ENCODE peak calls at places on chromosomes 13 and 19, in eight cellular contexts. U is NB4, S is AG10803, A is lower leg skin, Y is kidney, Q is heart left ventricle, X is body of pancreas, N is fibroblast of lung. F is an unnamed sample.

GRCh38 chr13:48161530-48162179 is 66.8 kb upstream of the MED4 start:
- DNase-seq in U (peak; percentile 95), S (no peak), A (peak; percentile 64), Y (no peak), Q (peak; percentile 68), X (peak; percentile 9), N (no peak), F (no peak)

GRCh38 chr13:111202745-111203144 is 87.6 kb downstream of the ARHGEF7 start:
- DNase-seq in U (peak; percentile 54), S (peak; percentile 71), A (no peak), Y (no peak), Q (no peak), X (no peak), N (peak; percentile 82), F (no peak)

GRCh38 chr19:42081584-42082258 is 5.8 kb downstream of the ZNF574 start:
- DNase-seq in U (peak; percentile 45), S (peak; percentile 64), A (no peak), Y (no peak), Q (no peak), X (peak; percentile 36), N (peak; percentile 52), F (no peak)

GRCh38 chr13:27270594-27271520 is at the start of gene RASL11A:
- DNase-seq in U (peak; percentile 91), S (peak; percentile 82), A (peak; percentile 69), Y (peak; percentile 97), Q (peak; percentile 92), X (peak; percentile 90), N (peak; percentile 94), F (peak; percentile 85)

GRCh38 chr13:83880275-83881027 is 1.8 kb downstream of the SLITRK1 start:
- DNase-seq in U (no peak), S (no peak), A (no peak), Y (no peak), Q (no peak), X (peak; percentile 24), N (no peak), F (no peak)

GRCh38 chr13:44365899-44366298 is 7.7 kb upstream of the SERP2 start:
- DNase-seq in U (no peak), S (no peak), A (no peak), Y (no peak), Q (no peak), X (no peak), N (no peak), F (no peak)

GRCh38 chr19:55683449-55684261 is 8.6 kb downstream of the EPN1 start:
- DNase-seq in U (no peak), S (no peak), A (no peak), Y (peak; percentile 73), Q (no peak), X (peak; percentile 89), N (no peak), F (no peak)

GRCh38 chr13:60562081-60562764 is 165.2 kb downstream of the TDRD3 start:
- DNase-seq in U (no peak), S (peak; percentile 24), A (no peak), Y (no peak), Q (no peak), X (no peak), N (no peak), F (no peak)

GRCh38 chr13:50654341-50654740 is 189.2 kb downstream of the DLEU7 start:
- DNase-seq in U (no peak), S (no peak), A (no peak), Y (no peak), Q (no peak), X (no peak), N (no peak), F (no peak)

GRCh38 chr13:30526612-30527217 is 61.0 kb upstream of the HMGB1 start:
- DNase-seq in U (no peak), S (peak; percentile 12), A (no peak), Y (peak; percentile 73), Q (peak; percentile 39), X (no peak), N (peak; percentile 16), F (no peak)

GRCh38 chr13:111114362-111115050 is 604 bp upstream of the ARHGEF7 start:
- DNase-seq in U (no peak), S (peak; percentile 49), A (peak; percentile 40), Y (no peak), Q (peak; percentile 61), X (peak; percentile 40), N (peak; percentile 36), F (no peak)

GRCh38 chr19:9061879-9062278 is 25.0 kb upstream of the OR1M1 start:
- DNase-seq in U (no peak), S (no peak), A (no peak), Y (no peak), Q (no peak), X (no peak), N (no peak), F (no peak)

GRCh38 chr13:112333756-112334543 is 42.2 kb upstream of the SPACA7 start:
- DNase-seq in U (peak; percentile 41), S (no peak), A (no peak), Y (peak; percentile 25), Q (no peak), X (no peak), N (no peak), F (no peak)

GRCh38 chr19:45769821-45770191 is 754 bp upstream of the SIX5 start:
- DNase-seq in U (no peak), S (peak; percentile 54), A (peak; percentile 63), Y (peak; percentile 89), Q (peak; percentile 66), X (no peak), N (no peak), F (no peak)

GRCh38 chr13:100394005-100394695 is 194.4 kb downstream of the GGACT start:
- DNase-seq in U (no peak), S (peak; percentile 91), A (no peak), Y (no peak), Q (no peak), X (no peak), N (peak; percentile 88), F (no peak)

GRCh38 chr13:111322001-111322915 is 1.8 kb downstream of the TEX29 start:
- DNase-seq in U (no peak), S (no peak), A (no peak), Y (peak; percentile 62), Q (no peak), X (no peak), N (no peak), F (no peak)

GRCh38 chr19:41009700-41010235 is 18.7 kb downstream of the CYP2B6 start:
- DNase-seq in U (no peak), S (no peak), A (no peak), Y (no peak), Q (no peak), X (no peak), N (no peak), F (no peak)

GRCh38 chr13:23903906-23904280 is 6.6 kb upstream of the C1QTNF9B start:
- DNase-seq in U (no peak), S (no peak), A (no peak), Y (no peak), Q (no peak), X (no peak), N (no peak), F (no peak)

GRCh38 chr19:41928221-41928683 is at the start of gene ERFL:
- DNase-seq in U (peak; percentile 28), S (no peak), A (no peak), Y (no peak), Q (no peak), X (no peak), N (no peak), F (no peak)

DNA sequence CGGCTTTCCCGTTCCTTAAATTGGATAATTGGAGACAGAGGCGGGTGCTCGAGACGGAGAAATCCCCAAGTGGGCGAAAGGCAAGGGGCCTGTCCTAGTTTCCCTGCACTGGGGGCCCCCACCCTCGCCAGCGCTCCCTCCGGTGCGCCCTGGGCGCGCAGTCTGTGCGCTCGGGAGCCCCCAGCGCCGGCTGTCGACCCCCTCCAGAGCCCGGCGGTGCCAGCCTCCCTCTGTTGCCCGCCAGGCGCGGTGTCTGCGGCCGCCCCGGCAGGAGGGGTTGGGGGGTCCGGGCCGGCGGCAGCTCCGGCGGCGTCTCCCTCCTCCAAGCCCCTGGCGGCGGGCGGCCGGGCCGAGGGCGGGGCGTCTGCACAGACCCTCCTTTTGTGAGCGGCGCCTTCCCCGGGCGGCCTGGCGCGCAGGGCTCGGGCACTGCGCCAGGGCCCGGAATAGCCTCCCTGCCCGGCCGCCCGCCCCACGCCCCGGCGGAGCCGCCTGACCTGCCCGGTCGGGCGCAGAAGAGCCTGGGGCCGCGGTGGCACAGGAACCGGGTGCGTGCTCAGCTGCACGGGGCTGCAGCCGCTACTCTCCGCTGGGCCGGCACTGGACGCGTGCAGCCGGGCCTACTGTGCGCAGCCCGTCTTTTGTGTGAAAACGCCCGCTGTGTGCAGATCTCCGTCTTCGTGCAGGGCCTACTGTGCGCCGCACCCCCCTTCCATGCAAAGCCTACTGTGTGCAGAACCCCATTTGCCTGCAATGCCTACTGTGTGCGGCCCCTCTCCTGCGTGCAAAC is 13.2 kb downstream of the GADD45B start:
- DNase-seq in U (peak; percentile 64), S (peak; percentile 49), A (no peak), Y (peak; percentile 89), Q (peak; percentile 84), X (peak; percentile 81), N (no peak), F (peak; percentile 44)
- TF ChIP-seq CTCF in U (no peak), S (peak; percentile 2), A (no peak), Y (no peak), Q (no peak), X (no peak), N (no peak), F (no peak)

GRCh38 chr19:7373862-7374261 is 25.1 kb downstream of the ARHGEF18 start:
- DNase-seq in U (peak; percentile 49), S (no peak), A (no peak), Y (peak; percentile 45), Q (no peak), X (no peak), N (no peak), F (no peak)
- TF ChIP-seq CTCF in U (no peak), S (no peak), A (no peak), Y (no peak), Q (no peak), X (no peak), N (no peak), F (no peak)

GRCh38 chr13:101493541-101493940 is 41.1 kb downstream of the ITGBL1 start:
- DNase-seq in U (no peak), S (no peak), A (no peak), Y (no peak), Q (no peak), X (no peak), N (no peak), F (no peak)
- TF ChIP-seq CTCF in U (no peak), S (no peak), A (no peak), Y (no peak), Q (no peak), X (no peak), N (no peak), F (no peak)

GRCh38 chr19:6967962-6968361 is 53.3 kb downstream of the MBD3L2B start:
- DNase-seq in U (no peak), S (no peak), A (no peak), Y (no peak), Q (no peak), X (no peak), N (no peak), F (no peak)

GRCh38 chr19:6963259-6963852 is 57.9 kb downstream of the MBD3L2B start:
- DNase-seq in U (peak; percentile 26), S (no peak), A (no peak), Y (no peak), Q (no peak), X (no peak), N (no peak), F (no peak)

GRCh38 chr19:6969490-6969889 is 51.7 kb downstream of the MBD3L2B start:
- DNase-seq in U (no peak), S (no peak), A (no peak), Y (no peak), Q (no peak), X (no peak), N (no peak), F (no peak)

GRCh38 chr19:6958786-6959185 is 62.4 kb downstream of the MBD3L2B start:
- DNase-seq in U (no peak), S (no peak), A (no peak), Y (no peak), Q (no peak), X (no peak), N (no peak), F (no peak)

GRCh38 chr19:6963937-6964336 is 57.3 kb downstream of the MBD3L2B start:
- DNase-seq in U (peak; percentile 33), S (no peak), A (no peak), Y (no peak), Q (no peak), X (peak; percentile 13), N (no peak), F (no peak)
- TF ChIP-seq CTCF in U (peak; percentile 47), S (peak; percentile 28), A (no peak), Y (no peak), Q (no peak), X (peak; percentile 28), N (no peak), F (no peak)

F was measured in activated B cell treated with CpG ODN at 0.5 μM for 24 hours.